ENCODE peak calls at places on chromosomes 6 and 20, in eight cellular contexts. T is effector CD4-positive, alpha-beta T cell; D is activated naive CD8-positive, alpha-beta T cell treated with anti-CD3 and anti-CD28 coated beads, Interleukin-2, amount 50 U/mL, for 24 hours; E is GM19239; R is endothelial cell; X is NCI-H1417; I is stomach; N is NT2/D1. W is an unnamed sample.

GRCh38 chr6:55918639-55919038 is 43.2 kb upstream of the BMP5 start:
- DNase-seq in I (no peak), R (no peak), D (no peak), N (no peak), X (no peak), T (no peak), E (no peak), W (no peak)

GRCh38 chr6:37860226-37860839 is 40.8 kb downstream of the ZFAND3 start:
- DNase-seq in T (peak), E (no peak), R (peak), I (no peak), X (no peak), N (peak), D (peak), W (no peak)

GRCh38 chr6:4113623-4114022 is 21.8 kb downstream of the ECI2 start:
- DNase-seq in N (no peak), E (no peak), X (no peak), R (no peak), D (no peak), I (no peak), T (no peak), W (no peak)

GRCh38 chr20:62464080-62464770 is 11.6 kb downstream of the GATA5 start:
- DNase-seq in D (no peak), E (no peak), R (no peak), N (no peak), I (no peak), T (no peak), X (no peak), W (no peak)

GRCh38 chr6:46555129-46555528 is 63.9 kb upstream of the RCAN2 start:
- DNase-seq in T (no peak), X (no peak), E (no peak), R (no peak), I (no peak), D (no peak), N (no peak), W (no peak)

GRCh38 chr20:5126512-5127203 is at the start of gene CDS2:
- DNase-seq in E (peak), N (peak), X (peak), R (peak), T (peak), I (peak), D (peak), W (peak)

GRCh38 chr6:80335061-80335660 is 228.7 kb downstream of the BCKDHB start:
- DNase-seq in T (no peak), N (no peak), R (no peak), I (no peak), E (no peak), X (no peak), D (no peak), W (no peak)

GRCh38 chr6:788058-788457 is 95.1 kb upstream of the EXOC2 start:
- DNase-seq in R (no peak), N (no peak), I (no peak), T (no peak), X (no peak), E (no peak), D (peak), W (no peak)

GRCh38 chr6:151284431-151285060 is 44.8 kb downstream of the AKAP12 start:
- DNase-seq in I (no peak), E (no peak), N (no peak), R (no peak), X (no peak), T (no peak), D (no peak), W (no peak)

GRCh38 chr20:62203378-62204030 is 16.6 kb downstream of the HRH3 start:
- DNase-seq in E (no peak), I (no peak), T (no peak), N (no peak), X (peak), D (no peak), R (no peak), W (no peak)

GRCh38 chr6:11672261-11672660 is 106.3 kb downstream of the ADTRP start:
- DNase-seq in I (no peak), E (no peak), X (no peak), N (no peak), R (no peak), T (no peak), D (no peak), W (no peak)

GRCh38 chr6:63598001-63598250 is 25.6 kb downstream of the LOC128125822 start:
- DNase-seq in T (no peak), N (no peak), R (no peak), X (peak), D (no peak), E (no peak), I (no peak), W (no peak)

GRCh38 chr20:46568570-46569129 is 18.2 kb upstream of the OCSTAMP start:
- DNase-seq in E (no peak), I (peak), T (no peak), X (peak), N (no peak), R (no peak), D (no peak), W (no peak)

GRCh38 chr20:45368221-45368980 is 5.4 kb downstream of the SYS1 start:
- DNase-seq in I (no peak), N (no peak), R (no peak), X (no peak), E (peak), T (peak), D (peak), W (no peak)

GRCh38 chr20:5220334-5221077 is 93.7 kb downstream of the CDS2 start:
- DNase-seq in N (no peak), D (no peak), E (no peak), X (no peak), I (no peak), R (no peak), T (no peak), W (no peak)

GRCh38 chr20:38161412-38161774 is 3.7 kb downstream of the TGM2 start:
- DNase-seq in D (no peak), E (no peak), X (no peak), I (no peak), T (no peak), R (no peak), N (no peak), W (no peak)

GRCh38 chr20:25025091-25025861 is 32.7 kb downstream of the ACSS1 start:
- DNase-seq in N (no peak), R (no peak), X (no peak), T (no peak), D (no peak), I (peak), E (no peak), W (no peak)

GRCh38 chr6:98539669-98540207 is 294.6 kb upstream of the POU3F2 start:
- DNase-seq in E (no peak), T (no peak), X (no peak), N (no peak), D (no peak), I (no peak), R (no peak), W (no peak)

GRCh38 chr6:125636671-125637070 is 112.8 kb upstream of the HEY2 start:
- DNase-seq in D (no peak), E (no peak), N (no peak), X (no peak), T (no peak), R (no peak), I (no peak), W (no peak)

GRCh38 chr20:57613481-57613921 is 6.7 kb downstream of the ZBP1 start:
- DNase-seq in D (no peak), T (no peak), N (no peak), I (no peak), X (no peak), R (no peak), E (no peak), W (no peak)

GRCh38 chr20:40778894-40779496 is 90.0 kb upstream of the MAFB start:
- DNase-seq in E (no peak), N (no peak), X (no peak), I (no peak), T (no peak), R (no peak), D (no peak), W (no peak)

GRCh38 chr6:52514514-52514913 is 62.3 kb downstream of the TRAM2 start:
- DNase-seq in I (no peak), R (no peak), E (no peak), T (no peak), D (peak), N (no peak), X (no peak), W (no peak)